ENCODE peak calls at places on chromosomes 16 and 17, in seven cellular contexts. Z is PC-9, V is neural progenitor cell, W is GM23338, L is HCT116, C is IMR-90, K is fibroblast of lung. Y is an unnamed sample.
A peak's percentile ranks its signal among the peaks of the same experiment; 100 is the strongest.

GRCh38 chr17:56681561-56682266 is 88.2 kb downstream of the NOG start:
- DNase-seq in V (no peak), Z (peak; percentile 99), L (peak; percentile 53), W (no peak), K (peak; percentile 66), C (peak; percentile 98), Y (no peak)

GRCh38 chr16:12639044-12639443 is 164.6 kb downstream of the CPPED1 start:
- DNase-seq in V (no peak), W (no peak), Z (peak; percentile 71), C (peak; percentile 39), L (no peak), K (no peak), Y (peak; percentile 41)

GRCh38 chr17:68381076-68381900 is 76.0 kb downstream of the WIPI1 start:
- DNase-seq in L (peak; percentile 98), K (peak; percentile 93), Z (peak; percentile 99), V (no peak), W (no peak), C (peak; percentile 97), Y (no peak)

GRCh38 chr16:10552998-10553491 is 27.4 kb downstream of the EMP2 start:
- DNase-seq in W (peak; percentile 78), Z (no peak), L (no peak), V (peak; percentile 35), C (no peak), K (no peak), Y (peak; percentile 94)

GRCh38 chr16:5058476-5058875 is 7.3 kb downstream of the C16orf89 start:
- DNase-seq in Z (no peak), V (peak; percentile 87), K (no peak), W (peak; percentile 96), C (no peak), L (no peak), Y (no peak)

GRCh38 chr17:70168044-70168978 is 1.0 kb upstream of the KCNJ2 start:
- DNase-seq in W (peak; percentile 84), V (peak; percentile 79), Z (no peak), C (peak; percentile 81), L (no peak), K (peak; percentile 80), Y (peak; percentile 77)

GRCh38 chr16:85534536-85535351 is 78.4 kb upstream of the GSE1 start:
- DNase-seq in Z (no peak), W (no peak), K (no peak), L (no peak), V (no peak), C (no peak), Y (no peak)

GRCh38 chr17:7579839-7580630 is 597 bp downstream of the CD68 start:
- DNase-seq in V (no peak), C (no peak), K (no peak), Z (no peak), W (no peak), L (no peak), Y (no peak)

GRCh38 chr16:85227262-85227923 is 115.1 kb upstream of the CIBAR2 start:
- DNase-seq in L (no peak), V (no peak), Z (no peak), C (no peak), W (no peak), K (no peak), Y (no peak)

GRCh38 chr16:15874745-15875314 is 13.6 kb downstream of the CEP20 start:
- DNase-seq in Z (peak; percentile 39), K (peak; percentile 87), V (peak; percentile 70), C (peak; percentile 80), W (peak; percentile 87), L (peak; percentile 61), Y (peak; percentile 64)

GRCh38 chr17:77354721-77355455 is 214.1 kb downstream of the SEC14L1 start:
- DNase-seq in C (peak; percentile 98), Z (no peak), W (no peak), L (no peak), V (no peak), K (peak; percentile 95), Y (no peak)

GRCh38 chr17:10042589-10043244 is 137.6 kb upstream of the RCVRN start:
- DNase-seq in C (no peak), L (no peak), V (no peak), K (no peak), Z (no peak), W (no peak), Y (no peak)

GRCh38 chr16:73047536-73048291 is at the start of gene ZFHX3:
- DNase-seq in L (no peak), K (peak; percentile 68), V (peak; percentile 89), C (peak; percentile 49), Z (peak; percentile 59), W (peak; percentile 87), Y (peak; percentile 61)

GRCh38 chr16:83137894-83138293 is 511.1 kb downstream of the CDH13 start:
- DNase-seq in W (no peak), Z (no peak), C (no peak), V (no peak), K (no peak), L (no peak), Y (no peak)

GRCh38 chr16:84848991-84849634 is 29.3 kb downstream of the CRISPLD2 start:
- DNase-seq in C (no peak), W (peak; percentile 44), L (no peak), V (no peak), Z (no peak), K (no peak), Y (no peak)

GRCh38 chr17:1047177-1047885 is 50.4 kb downstream of the TIMM22 start:
- DNase-seq in C (peak; percentile 90), K (peak; percentile 52), V (no peak), L (no peak), W (no peak), Z (no peak), Y (no peak)

GRCh38 chr17:45953561-45953960 is 45.5 kb upstream of the STH start:
- DNase-seq in C (no peak), L (no peak), Z (no peak), K (no peak), W (no peak), V (no peak), Y (no peak)

GRCh38 chr16:53726625-53727024 is 22.7 kb downstream of the FTO start:
- DNase-seq in Z (peak; percentile 37), C (peak; percentile 23), V (peak; percentile 40), K (no peak), L (no peak), W (no peak), Y (peak; percentile 95)

GRCh38 chr17:3796822-3797170 is 4.2 kb downstream of the ITGAE start:
- DNase-seq in K (no peak), Z (no peak), W (no peak), L (no peak), V (no peak), C (no peak), Y (no peak)

GRCh38 chr16:1788708-1789100 is 4.8 kb downstream of the IGFALS start:
- DNase-seq in K (no peak), L (no peak), W (no peak), C (no peak), Z (no peak), V (no peak), Y (no peak)

GRCh38 chr16:51433597-51433996 is 282.5 kb upstream of the SALL1 start:
- DNase-seq in K (peak; percentile 12), L (no peak), C (no peak), V (no peak), W (no peak), Z (no peak), Y (no peak)

GRCh38 chr16:47712276-47713224 is 251.4 kb downstream of the PHKB start:
- DNase-seq in L (no peak), Z (no peak), C (no peak), K (no peak), W (no peak), V (no peak), Y (no peak)

GRCh38 chr16:70715113-70715711 is 29.4 kb upstream of the MTSS2 start:
- DNase-seq in L (no peak), V (no peak), Z (peak; percentile 93), C (peak; percentile 98), W (no peak), K (peak; percentile 99), Y (no peak)

GRCh38 chr16:11833951-11834695 is 17.2 kb downstream of the RSL1D1 start:
- DNase-seq in L (no peak), C (peak; percentile 90), Z (peak; percentile 59), K (peak; percentile 92), W (no peak), V (no peak), Y (no peak)

GRCh38 chr17:82948081-82948511 is 108.3 kb upstream of the ZNF750 start:
- DNase-seq in K (no peak), W (no peak), V (no peak), C (no peak), Z (no peak), L (no peak), Y (no peak)

GRCh38 chr17:43784068-43784467 is 3.8 kb downstream of the CFAP97D1 start:
- DNase-seq in Z (no peak), L (no peak), V (no peak), C (peak; percentile 52), K (no peak), W (no peak), Y (no peak)
- H2AFZ ChIP-seq in Z (no peak overlapping the region), L (no peak overlapping the region), V (no peak overlapping the region), C (no peak overlapping the region), K (no peak overlapping the region), W (no peak overlapping the region), Y (no peak overlapping the region)

GRCh38 chr17:17590141-17590735 is 1.3 kb downstream of the PEMT start:
- DNase-seq in K (no peak), W (no peak), V (no peak), Z (no peak), C (no peak), L (no peak), Y (peak; percentile 46)
- H3K27ac ChIP-seq in K (peak overlapping the region; percentile 77), W (no peak overlapping the region), V (no peak overlapping the region), Z (peak overlapping the region; percentile 78), C (no peak overlapping the region), L (peak overlapping the region; percentile 88), Y (no peak overlapping the region)

DNA sequence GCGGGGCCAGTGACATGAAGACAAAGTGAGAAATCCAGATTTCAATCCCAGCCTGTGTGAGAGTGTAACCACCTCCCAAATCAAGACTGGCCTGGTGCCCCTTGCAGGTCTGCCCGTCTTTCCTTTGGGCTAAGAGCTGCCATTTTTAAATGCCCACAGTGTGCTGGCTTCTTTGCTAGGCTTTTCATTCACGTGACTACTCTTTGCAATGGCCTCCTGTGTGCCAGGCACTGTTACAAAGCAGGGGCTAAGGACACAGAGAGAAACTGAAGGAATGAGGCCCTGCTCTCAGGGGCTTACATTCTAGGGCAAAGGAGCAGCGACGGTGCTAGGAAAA is 269 bp upstream of the ZSCAN10 start:
- DNase-seq in W (no peak), L (no peak), V (peak; percentile 43), K (no peak), C (no peak), Z (no peak), Y (no peak)
- H2AFZ ChIP-seq in W (no peak overlapping the region), L (no peak overlapping the region), V (peak overlapping the region; percentile 4), K (no peak overlapping the region), C (peak overlapping the region; percentile 96), Z (no peak overlapping the region), Y (no peak overlapping the region)

DNA sequence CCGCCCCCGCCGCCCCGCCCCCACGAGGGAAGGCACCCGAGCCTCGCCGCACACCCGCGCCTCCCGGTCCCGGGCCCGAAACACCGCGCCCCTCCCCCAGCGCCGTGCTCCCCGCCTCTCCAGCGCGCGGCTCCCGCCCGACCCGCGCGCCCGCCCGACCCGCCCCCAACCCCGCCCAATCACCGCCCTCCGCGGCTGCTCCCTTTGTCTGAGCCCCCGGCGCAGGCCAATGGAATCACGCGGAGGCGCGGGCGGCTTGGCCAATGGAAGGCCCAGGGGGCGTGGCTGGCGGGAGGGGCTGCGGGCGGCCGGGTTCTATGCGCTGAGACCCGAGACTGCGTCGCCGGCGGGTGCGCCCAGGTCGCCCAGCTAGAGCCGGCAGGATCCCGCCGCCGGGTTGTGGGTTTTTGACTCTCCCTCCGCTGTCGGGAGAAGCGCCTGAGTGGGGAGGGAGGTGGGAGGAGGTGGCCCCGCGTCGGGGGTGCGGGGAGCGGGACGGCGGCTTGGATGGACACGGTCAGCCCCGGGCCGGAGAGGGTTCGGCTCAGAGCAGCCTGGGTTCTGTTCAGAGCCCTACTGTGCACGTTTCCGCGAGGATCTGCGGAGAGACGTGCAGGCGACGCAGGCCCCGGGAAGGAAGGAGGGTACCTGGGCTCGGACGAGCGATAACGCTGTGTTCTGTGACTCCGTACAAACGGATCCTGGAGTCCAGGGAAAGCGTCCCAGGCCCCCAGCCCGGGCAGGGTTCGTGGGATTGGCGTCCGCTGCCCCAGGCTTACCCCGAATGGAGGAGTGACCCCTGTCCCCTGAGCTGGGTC is 49.0 kb upstream of the BAHCC1 start:
- DNase-seq in W (peak; percentile 99), C (peak; percentile 94), K (peak; percentile 96), L (peak; percentile 93), Z (peak; percentile 81), V (peak; percentile 99), Y (peak; percentile 97)
- H3K27ac ChIP-seq in W (no peak overlapping the region), C (peak overlapping the region; percentile 78), K (peak overlapping the region; percentile 57), L (peak overlapping the region; percentile 67), Z (no peak overlapping the region), V (no peak overlapping the region), Y (no peak overlapping the region)

Y was measured in Karpas-422.